ENCODE peak calls at places on chromosomes 13 and 19, in nine cellular contexts. X is stomach; H is Calu3; T is ovary; E is NCI-H1417; V is uterus; A is CD8-positive, alpha-beta T cell; F is activated CD4-positive, alpha-beta T cell treated with anti-CD3 and anti-CD28 coated beads, Interleukin-2, amount 50 U/mL, for 1 hour; W is left colon. N is an unnamed sample.

GRCh38 chr13:35720690-35721554 is 244.4 kb upstream of the MAB21L1 start:
- DNase-seq in X (peak), H (peak), T (peak), E (peak), V (peak), A (no peak), F (peak), W (peak), N (peak)

GRCh38 chr13:37648604-37649003 is 50.0 kb upstream of the POSTN start:
- DNase-seq in X (no peak), H (no peak), T (no peak), E (no peak), V (no peak), A (no peak), F (no peak), W (no peak), N (no peak)

GRCh38 chr19:34662919-34663318 is 14.0 kb downstream of the SCGB2B2 start:
- DNase-seq in X (no peak), H (peak), T (no peak), E (peak), V (no peak), A (peak), F (peak), W (no peak), N (no peak)

GRCh38 chr19:3618144-3618810 is 8.3 kb downstream of the CACTIN start:
- DNase-seq in X (peak), H (peak), T (peak), E (no peak), V (peak), A (peak), F (peak), W (peak), N (peak)

GRCh38 chr13:29868581-29868980 is 18.2 kb upstream of the UBL3 start:
- DNase-seq in X (no peak), H (no peak), T (no peak), E (no peak), V (no peak), A (no peak), F (no peak), W (no peak), N (no peak)

GRCh38 chr19:49677232-49677881 is at the start of gene PRMT1:
- DNase-seq in X (no peak), H (peak), T (peak), E (peak), V (no peak), A (peak), F (no peak), W (peak), N (peak)

GRCh38 chr19:55071913-55072312 is 3.8 kb upstream of the EPS8L1 start:
- DNase-seq in X (no peak), H (no peak), T (no peak), E (no peak), V (no peak), A (no peak), F (no peak), W (no peak), N (no peak)

GRCh38 chr19:839146-839872 is 1.5 kb upstream of the PRTN3 start:
- DNase-seq in X (no peak), H (no peak), T (no peak), E (no peak), V (no peak), A (no peak), F (no peak), W (no peak), N (no peak)

GRCh38 chr13:57326532-57326931 is 159.5 kb downstream of the PRR20E start:
- DNase-seq in X (no peak), H (no peak), T (no peak), E (no peak), V (no peak), A (no peak), F (no peak), W (no peak), N (no peak)

GRCh38 chr13:110774490-110774889 is 61.0 kb downstream of the ING1 start:
- DNase-seq in X (no peak), H (no peak), T (no peak), E (no peak), V (no peak), A (no peak), F (no peak), W (no peak), N (no peak)

GRCh38 chr19:50794778-50795664 is 4.8 kb downstream of the ACP4 start:
- DNase-seq in X (no peak), H (peak), T (peak), E (no peak), V (no peak), A (no peak), F (no peak), W (no peak), N (no peak)

GRCh38 chr13:50200562-50200961 is 185.3 kb downstream of the KCNRG start:
- DNase-seq in X (no peak), H (no peak), T (no peak), E (no peak), V (no peak), A (no peak), F (no peak), W (no peak), N (no peak)

GRCh38 chr13:26558912-26559485 is 1.5 kb downstream of the WASF3 start:
- DNase-seq in X (no peak), H (no peak), T (no peak), E (no peak), V (no peak), A (no peak), F (no peak), W (no peak), N (no peak)

GRCh38 chr13:54383604-54384003 is 1355.0 kb downstream of the OLFM4 start:
- DNase-seq in X (no peak), H (no peak), T (no peak), E (no peak), V (no peak), A (no peak), F (no peak), W (no peak), N (no peak)

GRCh38 chr19:56905616-56906015 is 65.1 kb upstream of the PEG3 start:
- DNase-seq in X (no peak), H (no peak), T (no peak), E (no peak), V (no peak), A (no peak), F (no peak), W (no peak), N (no peak)

GRCh38 chr19:418761-419632 is 10.1 kb upstream of the C2CD4C start:
- DNase-seq in X (no peak), H (no peak), T (no peak), E (no peak), V (no peak), A (no peak), F (no peak), W (no peak), N (no peak)

GRCh38 chr13:75946746-75947397 is 310.7 kb downstream of the LMO7 start:
- DNase-seq in X (no peak), H (no peak), T (no peak), E (no peak), V (no peak), A (no peak), F (no peak), W (no peak), N (no peak)

GRCh38 chr19:14407889-14408640 is 11.1 kb downstream of the DDX39A start:
- DNase-seq in X (peak), H (no peak), T (no peak), E (no peak), V (no peak), A (no peak), F (no peak), W (peak), N (no peak)

GRCh38 chr13:44350775-44351504 is 22.7 kb upstream of the SERP2 start:
- DNase-seq in X (no peak), H (no peak), T (no peak), E (no peak), V (no peak), A (no peak), F (no peak), W (no peak), N (no peak)

GRCh38 chr13:37225414-37226047 is 120.1 kb upstream of the CSNK1A1L start:
- DNase-seq in X (no peak), H (no peak), T (no peak), E (no peak), V (no peak), A (no peak), F (no peak), W (no peak), N (no peak)

GRCh38 chr13:75181906-75182305 is 300.1 kb downstream of the TBC1D4 start:
- DNase-seq in X (no peak), H (no peak), T (no peak), E (no peak), V (no peak), A (no peak), F (no peak), W (no peak), N (no peak)

GRCh38 chr19:5212101-5212500 is 128.5 kb downstream of the PTPRS start:
- DNase-seq in X (no peak), H (no peak), T (no peak), E (no peak), V (no peak), A (no peak), F (no peak), W (no peak), N (no peak)

GRCh38 chr13:113999618-113999910 is 25.7 kb upstream of the C13orf46 start:
- DNase-seq in X (no peak), H (no peak), T (no peak), E (no peak), V (no peak), A (no peak), F (no peak), W (no peak), N (no peak)

GRCh38 chr13:113545931-113546516 is 38.5 kb upstream of the TFDP1 start:
- DNase-seq in X (no peak), H (no peak), T (peak), E (no peak), V (no peak), A (no peak), F (no peak), W (no peak), N (peak)

GRCh38 chr13:26460652-26461051 is 96.8 kb upstream of the WASF3 start:
- DNase-seq in X (peak), H (no peak), T (peak), E (no peak), V (peak), A (no peak), F (no peak), W (no peak), N (no peak)

GRCh38 chr19:49888478-49888901 is 8.2 kb downstream of the IL4I1 start:
- DNase-seq in X (no peak), H (no peak), T (no peak), E (peak), V (no peak), A (no peak), F (no peak), W (no peak), N (no peak)

GRCh38 chr13:101190337-101190736 is 226.0 kb downstream of the NALCN start:
- DNase-seq in X (no peak), H (no peak), T (no peak), E (no peak), V (no peak), A (no peak), F (no peak), W (no peak), N (no peak)

GRCh38 chr13:48038763-48039162 is 1.2 kb downstream of the NUDT15 start:
- DNase-seq in X (no peak), H (no peak), T (no peak), E (no peak), V (no peak), A (no peak), F (no peak), W (no peak), N (no peak)

GRCh38 chr13:107466326-107466725 is 749.0 kb downstream of the LIG4 start:
- DNase-seq in X (no peak), H (peak), T (no peak), E (no peak), V (no peak), A (no peak), F (no peak), W (no peak), N (no peak)

GRCh38 chr19:35780058-35780457 is 4.7 kb downstream of the ARHGAP33 start:
- DNase-seq in X (no peak), H (no peak), T (no peak), E (no peak), V (no peak), A (no peak), F (no peak), W (no peak), N (no peak)

GRCh38 chr13:100063333-100063732 is 25.6 kb upstream of the PCCA start:
- DNase-seq in X (no peak), H (no peak), T (no peak), E (peak), V (no peak), A (no peak), F (no peak), W (no peak), N (no peak)

GRCh38 chr13:26605845-26606244 is 48.4 kb downstream of the WASF3 start:
- DNase-seq in X (no peak), H (no peak), T (no peak), E (no peak), V (no peak), A (no peak), F (no peak), W (no peak), N (no peak)

GRCh38 chr19:19488041-19488874 is 27.1 kb downstream of the TSSK6 start:
- DNase-seq in X (peak), H (peak), T (no peak), E (no peak), V (no peak), A (no peak), F (no peak), W (peak), N (peak)

GRCh38 chr13:62293081-62293480 is 877.4 kb upstream of the PCDH20 start:
- DNase-seq in X (no peak), H (no peak), T (no peak), E (no peak), V (no peak), A (no peak), F (no peak), W (no peak), N (no peak)

N was measured in left lobe of liver.